ENCODE peak calls at places on chromosomes 7 and 10, in nine cellular contexts. K is iPS DF 6.9, S is astrocyte of the spinal cord, N is gastrocnemius medialis, C is GM12878, Z is testis, W is body of pancreas, F is aorta, T is fibroblast of lung. U is an unnamed sample.

GRCh38 chr7:30143748-30144251 is 9.0 kb downstream of the MTURN start:
- DNase-seq in K (no peak), S (peak), T (peak), W (no peak), N (no peak), C (no peak), Z (no peak), F (no peak), U (no peak)

GRCh38 chr7:50092579-50093411 is at the start of gene ZPBP:
- DNase-seq in S (peak), F (no peak), T (peak), K (no peak), W (peak), N (no peak), C (peak), Z (peak), U (peak)

GRCh38 chr10:12709516-12709915 is 292.0 kb downstream of the CCDC3 start:
- DNase-seq in S (peak), F (no peak), T (peak), Z (no peak), N (no peak), W (no peak), K (no peak), C (no peak), U (no peak)

GRCh38 chr7:13878154-13878553 is 111.3 kb downstream of the ETV1 start:
- DNase-seq in W (no peak), S (no peak), N (no peak), C (no peak), T (no peak), F (no peak), K (no peak), Z (no peak), U (no peak)

GRCh38 chr7:30584970-30585369 is 9.7 kb upstream of the GARS1 start:
- DNase-seq in K (no peak), T (peak), N (no peak), Z (no peak), S (no peak), C (no peak), F (no peak), W (no peak), U (no peak)

GRCh38 chr10:77392851-77393250 is 244.8 kb downstream of the KCNMA1 start:
- DNase-seq in C (no peak), Z (no peak), S (peak), W (no peak), N (peak), T (peak), K (no peak), F (peak), U (no peak)

GRCh38 chr7:141102436-141102835 is 28.6 kb downstream of the TMEM178B start:
- DNase-seq in S (no peak), T (no peak), Z (no peak), C (no peak), W (no peak), K (no peak), N (no peak), F (no peak), U (no peak)

GRCh38 chr10:47166405-47166777 is 133.6 kb upstream of the GDF10 start:
- DNase-seq in T (no peak), S (no peak), F (no peak), Z (peak), C (no peak), N (no peak), K (no peak), W (no peak), U (no peak)

GRCh38 chr7:54339074-54339473 is 203.1 kb upstream of the VSTM2A start:
- DNase-seq in W (peak), N (peak), S (peak), F (no peak), K (no peak), Z (no peak), C (no peak), T (peak), U (no peak)

GRCh38 chr10:6579904-6580278 is at the start of gene PRKCQ:
- DNase-seq in F (peak), C (no peak), N (no peak), Z (peak), S (peak), T (peak), W (peak), K (no peak), U (no peak)
- H3K4me3 ChIP-seq in F (peak), C (peak), N (peak), Z (peak), S (peak), T (peak), W (peak), K (peak), U (peak)

DNA sequence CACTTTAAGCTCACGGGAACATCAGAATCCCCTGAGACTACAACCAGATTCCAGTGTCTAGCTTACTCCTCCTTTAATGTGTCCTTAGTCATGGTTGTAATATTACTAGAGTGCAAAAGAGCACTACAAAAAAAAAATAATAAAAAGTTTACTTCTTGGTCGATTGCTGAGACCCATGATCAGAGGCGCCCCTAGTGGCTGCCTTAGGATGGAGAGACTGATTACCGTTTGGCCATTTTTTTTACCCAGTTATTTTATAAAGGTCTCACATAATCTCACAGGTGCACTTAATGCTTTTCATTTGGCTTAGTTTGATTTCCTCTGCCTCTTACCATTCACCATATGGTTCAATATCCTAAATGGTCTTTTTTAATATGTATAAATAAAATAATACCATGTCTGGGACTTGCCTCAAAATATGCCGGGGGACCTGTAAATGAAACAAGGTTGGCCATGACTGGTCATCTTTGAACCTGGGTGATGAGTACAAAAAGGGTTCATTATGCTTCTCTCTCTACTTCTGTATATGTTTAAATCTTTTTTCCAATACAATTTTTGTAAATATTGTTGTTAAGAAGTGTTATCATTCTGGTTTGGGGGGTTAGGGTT is 331.5 kb upstream of the NFE2L3 start:
- DNase-seq in N (no peak), Z (no peak), C (no peak), K (no peak), W (no peak), F (no peak), T (no peak), S (no peak), U (no peak)
- H3K4me3 ChIP-seq in N (no peak), Z (no peak), C (no peak), K (no peak), W (no peak), F (no peak), T (no peak), S (no peak), U (no peak)

DNA sequence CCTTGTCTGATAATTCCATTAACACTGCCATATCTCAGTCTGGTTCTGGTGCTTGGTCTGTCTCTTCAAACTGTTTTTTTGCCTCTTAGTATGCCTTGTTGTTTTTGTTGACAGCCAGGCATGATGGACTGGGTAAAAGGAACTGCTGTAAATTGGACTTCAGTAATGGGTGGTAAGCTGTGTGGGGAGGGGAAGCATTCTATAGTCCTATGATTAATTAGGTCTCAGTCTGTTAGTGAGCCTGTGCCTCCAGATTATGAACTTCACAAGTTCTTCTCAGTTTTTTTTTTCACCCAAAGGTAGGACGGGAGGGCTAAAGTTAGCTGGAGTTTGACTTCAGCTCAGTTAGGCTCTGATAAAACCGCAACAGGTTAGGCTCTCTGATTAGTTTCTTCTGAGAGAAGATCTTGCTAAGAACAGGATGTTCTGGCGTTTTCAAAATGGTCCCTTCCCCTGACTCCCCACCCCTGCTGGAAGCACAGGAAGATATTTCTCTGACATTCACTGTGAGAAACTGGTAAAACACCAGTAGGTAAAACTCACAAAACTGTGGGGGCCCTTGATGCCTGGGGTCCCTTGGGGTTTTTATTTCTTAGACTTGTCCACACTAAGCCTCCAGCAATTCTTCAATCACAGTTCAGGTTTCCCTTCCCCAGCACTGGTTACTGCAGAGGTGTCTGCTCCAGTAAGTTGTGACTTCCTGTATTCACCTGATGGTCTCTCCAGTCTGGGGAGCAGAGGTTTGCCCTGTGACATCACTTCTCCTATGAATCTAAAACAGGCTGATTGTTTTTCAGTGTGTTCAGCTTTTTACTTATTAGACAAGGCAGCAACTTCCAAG is 43.3 kb upstream of the CCDC71L start:
- DNase-seq in C (no peak), S (no peak), T (no peak), N (no peak), F (no peak), K (no peak), W (no peak), Z (no peak), U (peak)
- H3K4me3 ChIP-seq in C (no peak), S (no peak), T (no peak), N (no peak), F (no peak), K (no peak), W (no peak), Z (no peak), U (no peak)

GRCh38 chr7:101128040-101128834 is 1.3 kb downstream of the SERPINE1 start:
- DNase-seq in F (no peak), T (no peak), W (no peak), C (no peak), S (peak), Z (no peak), N (no peak), K (no peak), U (no peak)

GRCh38 chr7:101127460-101128039 is 646 bp downstream of the SERPINE1 start:
- DNase-seq in F (no peak), Z (no peak), N (no peak), C (no peak), T (no peak), S (no peak), W (no peak), K (no peak), U (no peak)

GRCh38 chr7:101124376-101125056 is 2.4 kb upstream of the SERPINE1 start:
- DNase-seq in S (peak), T (peak), Z (no peak), K (no peak), W (no peak), N (no peak), F (no peak), C (no peak), U (no peak)

GRCh38 chr7:101126651-101127459 is at the start of gene SERPINE1:
- DNase-seq in T (peak), S (peak), F (peak), N (peak), Z (peak), K (no peak), W (peak), C (peak), U (peak)

GRCh38 chr7:101125989-101126650 is 784 bp upstream of the SERPINE1 start:
- DNase-seq in K (no peak), N (peak), W (peak), Z (peak), C (peak), T (no peak), S (peak), F (peak), U (no peak)
- H3K4me3 ChIP-seq in K (no peak), N (peak), W (no peak), Z (no peak), C (no peak), T (no peak), S (peak), F (no peak), U (no peak)

GRCh38 chr10:38038107-38038931 is 27.8 kb downstream of the ZNF33A start:
- DNase-seq in W (no peak), N (no peak), K (no peak), C (peak), T (peak), F (no peak), S (no peak), Z (no peak), U (peak)
- H3K4me3 ChIP-seq in W (no peak), N (no peak), K (no peak), C (peak), T (no peak), F (no peak), S (no peak), Z (no peak), U (peak)